ENCODE peak calls at places on chromosomes 2 and 18, in five cellular contexts. M, P, A, Z and Y are unnamed samples.
A peak's percentile ranks its signal among the peaks of the same experiment; 100 is the strongest.

GRCh38 chr2:85950743-85951142 is 62.0 kb upstream of the ST3GAL5 start:
- DNase-seq in M (no peak), P (no peak), Z (no peak), A (no peak), Y (no peak)

GRCh38 chr2:103980401-103980800 is 873.5 kb upstream of the POU3F3 start:
- DNase-seq in A (no peak), P (no peak), M (no peak), Z (no peak), Y (no peak)

GRCh38 chr2:48279347-48279746 is 250.6 kb upstream of the STON1 start:
- DNase-seq in Z (no peak), A (peak; percentile 58), P (no peak), M (peak; percentile 29), Y (no peak)

GRCh38 chr2:16962459-16962858 is 296.8 kb upstream of the CYRIA start:
- DNase-seq in Z (no peak), A (peak; percentile 24), M (no peak), P (no peak), Y (no peak)

GRCh38 chr2:21627938-21628337 is 504.2 kb downstream of the TDRD15 start:
- DNase-seq in P (no peak), M (no peak), A (no peak), Z (peak; percentile 12), Y (no peak)

GRCh38 chr2:23478933-23479683 is 94.1 kb downstream of the KLHL29 start:
- DNase-seq in P (no peak), Z (no peak), M (no peak), A (no peak), Y (no peak)

GRCh38 chr2:130754811-130755210 is 529 bp upstream of the AMER3 start:
- DNase-seq in M (no peak), A (no peak), P (no peak), Z (no peak), Y (no peak)

GRCh38 chr2:64661770-64662169 is 8.1 kb upstream of the SERTAD2 start:
- DNase-seq in A (no peak), Z (no peak), M (no peak), P (no peak), Y (no peak)

GRCh38 chr2:223203971-223204370 is 152.0 kb downstream of the KCNE4 start:
- DNase-seq in Z (peak; percentile 32), P (no peak), A (no peak), M (no peak), Y (no peak)

GRCh38 chr2:119823734-119824334 is 64.1 kb downstream of the PTPN4 start:
- DNase-seq in Z (peak; percentile 70), M (no peak), P (peak; percentile 39), A (peak; percentile 54), Y (peak; percentile 30)

GRCh38 chr2:216289470-216289869 is 82.8 kb downstream of the MARCHF4 start:
- DNase-seq in P (no peak), A (no peak), M (no peak), Z (no peak), Y (no peak)

GRCh38 chr2:241910604-241911520 is 41.3 kb downstream of the RTP5 start:
- DNase-seq in Z (no peak), P (no peak), A (no peak), M (no peak), Y (no peak)

GRCh38 chr2:53467467-53467866 is 300.1 kb upstream of the CHAC2 start:
- DNase-seq in M (no peak), Z (no peak), P (no peak), A (no peak), Y (no peak)

GRCh38 chr18:50142441-50143120 is 52.4 kb downstream of the MYO5B start:
- DNase-seq in Z (no peak), P (no peak), A (no peak), M (no peak), Y (no peak)

GRCh38 chr18:28007841-28008240 is 169.1 kb downstream of the CDH2 start:
- DNase-seq in A (no peak), M (no peak), P (no peak), Z (no peak), Y (no peak)

GRCh38 chr2:128774320-128775063 is 455.8 kb upstream of the HS6ST1 start:
- DNase-seq in P (no peak), A (no peak), Z (no peak), M (no peak), Y (no peak)

GRCh38 chr2:218984239-218985020 is 554 bp downstream of the FEV start:
- DNase-seq in P (no peak), M (no peak), Z (no peak), A (peak; percentile 63), Y (no peak)

GRCh38 chr2:127763776-127764175 is 47.2 kb downstream of the WDR33 start:
- DNase-seq in Z (peak; percentile 20), A (no peak), M (no peak), P (no peak), Y (no peak)

GRCh38 chr2:160906878-160907277 is 253.3 kb upstream of the TANK start:
- DNase-seq in M (no peak), Z (no peak), P (no peak), A (peak; percentile 27), Y (no peak)

GRCh38 chr2:27596627-27597026 is 13.8 kb downstream of the ZNF512 start:
- DNase-seq in A (no peak), M (no peak), Z (peak; percentile 15), P (no peak), Y (no peak)

GRCh38 chr2:74392449-74392743 is 12.3 kb upstream of the DCTN1 start:
- DNase-seq in M (no peak), A (no peak), P (no peak), Z (no peak), Y (no peak)

GRCh38 chr2:20614201-20615045 is 36.5 kb downstream of the HS1BP3 start:
- DNase-seq in P (no peak), A (peak; percentile 83), Z (peak; percentile 62), M (peak; percentile 28), Y (no peak)

GRCh38 chr2:175755656-175756386 is 246.2 kb downstream of the LNPK start:
- DNase-seq in A (no peak), P (no peak), M (no peak), Z (no peak), Y (no peak)

GRCh38 chr18:66724664-66725356 is 120.9 kb upstream of the CDH19 start:
- DNase-seq in Z (no peak), P (no peak), M (peak; percentile 69), A (no peak), Y (no peak)

GRCh38 chr2:27921880-27922589 is 31.5 kb downstream of the BABAM2 start:
- DNase-seq in Z (no peak), A (no peak), P (no peak), M (peak; percentile 60), Y (no peak)

GRCh38 chr2:112880081-112880531 is 30.9 kb upstream of the IL37 start:
- DNase-seq in P (peak; percentile 62), M (no peak), Z (peak; percentile 32), A (no peak), Y (no peak)

GRCh38 chr2:149033716-149034115 is 4.8 kb upstream of the LYPD6B start:
- DNase-seq in Z (no peak), A (peak; percentile 46), P (no peak), M (no peak), Y (no peak)

GRCh38 chr2:204380141-204380881 is 165.0 kb upstream of the PARD3B start:
- DNase-seq in M (no peak), A (no peak), Z (no peak), P (no peak), Y (no peak)

GRCh38 chr2:127081826-127082633 is 24.9 kb downstream of the BIN1 start:
- DNase-seq in P (no peak), M (no peak), A (no peak), Z (peak; percentile 53), Y (no peak)

GRCh38 chr2:73907840-73908452 is 15.1 kb downstream of the ACTG2 start:
- DNase-seq in Z (peak; percentile 65), P (no peak), A (peak; percentile 68), M (peak; percentile 19), Y (peak; percentile 11)

GRCh38 chr2:168589236-168589635 is 133.2 kb downstream of the CERS6 start:
- DNase-seq in P (no peak), M (no peak), A (no peak), Z (no peak), Y (no peak)

GRCh38 chr2:75238670-75239330 is 39.5 kb upstream of the TACR1 start:
- DNase-seq in M (no peak), P (peak; percentile 33), Z (peak; percentile 85), A (no peak), Y (peak; percentile 93)

GRCh38 chr2:188089896-188090295 is 201.8 kb upstream of the GULP1 start:
- DNase-seq in P (no peak), Z (peak; percentile 54), M (no peak), A (no peak), Y (no peak)

GRCh38 chr2:164479460-164479859 is 141.8 kb downstream of the GRB14 start:
- DNase-seq in M (peak; percentile 12), Z (peak; percentile 41), A (peak; percentile 75), P (no peak), Y (peak; percentile 23)

GRCh38 chr2:147910990-147911473 is 66.2 kb downstream of the ACVR2A start:
- DNase-seq in P (peak; percentile 17), M (peak; percentile 69), Z (peak; percentile 89), A (peak; percentile 69), Y (peak; percentile 61)

GRCh38 chr2:128624425-128624795 is 305.7 kb upstream of the HS6ST1 start:
- DNase-seq in M (no peak), A (no peak), P (no peak), Z (no peak), Y (no peak)

GRCh38 chr2:23531881-23532280 is 146.9 kb downstream of the KLHL29 start:
- DNase-seq in P (no peak), M (no peak), Z (no peak), A (no peak), Y (no peak)

GRCh38 chr2:163664610-163665009 is 71.2 kb downstream of the FIGN start:
- DNase-seq in P (no peak), Z (peak; percentile 83), M (no peak), A (no peak), Y (no peak)

GRCh38 chr2:170798996-170799395 is 17.7 kb upstream of the GAD1 start:
- DNase-seq in P (no peak), A (no peak), M (no peak), Z (no peak), Y (no peak)